ENCODE peak calls at places on chromosomes 16 and 17, in eight cellular contexts. M is epithelial cell of esophagus; L is tibial artery; D is Calu3; F is RWPE1; J is GM12864; H is GM12865; V is CD8-positive, alpha-beta T cell. O is an unnamed sample.
A peak's percentile ranks its signal among the peaks of the same experiment; 100 is the strongest.

GRCh38 chr16:1293921-1294656 is 15.3 kb upstream of the UBE2I start:
- DNase-seq in L (no peak), V (no peak), J (no peak), F (no peak), M (no peak), H (no peak), D (no peak), O (no peak)

GRCh38 chr17:7355053-7355452 is at the start of gene TMEM95:
- DNase-seq in V (no peak), M (peak; percentile 40), F (no peak), L (no peak), D (no peak), H (no peak), J (no peak), O (no peak)

GRCh38 chr16:56204836-56205235 is 13.5 kb downstream of the GNAO1 start:
- DNase-seq in J (no peak), L (no peak), M (no peak), F (no peak), V (no peak), D (no peak), H (no peak), O (no peak)

GRCh38 chr16:62477796-62478195 is 441.6 kb upstream of the CDH8 start:
- DNase-seq in J (no peak), V (no peak), D (no peak), L (no peak), M (no peak), H (no peak), F (no peak), O (no peak)

GRCh38 chr16:57804111-57804837 is 2.0 kb upstream of the KIFC3 start:
- DNase-seq in H (no peak), J (no peak), F (no peak), M (no peak), L (no peak), V (no peak), D (no peak), O (no peak)

GRCh38 chr17:79022507-79022991 is 1.4 kb upstream of the C1QTNF1 start:
- DNase-seq in L (peak; percentile 84), V (no peak), F (no peak), J (no peak), M (no peak), D (no peak), H (no peak), O (no peak)

GRCh38 chr16:9296273-9296593 is 204.8 kb downstream of the HAPSTR1 start:
- DNase-seq in F (no peak), L (no peak), M (no peak), H (no peak), J (no peak), D (no peak), V (no peak), O (no peak)

GRCh38 chr17:49687878-49688491 is 10.1 kb upstream of the SPOP start:
- DNase-seq in L (no peak), J (no peak), F (no peak), H (peak; percentile 34), M (no peak), V (peak; percentile 23), D (no peak), O (no peak)

GRCh38 chr17:75633484-75634375 is 496 bp downstream of the SMIM5 start:
- DNase-seq in F (peak; percentile 89), M (peak; percentile 92), L (peak; percentile 87), V (peak; percentile 57), H (peak; percentile 56), D (peak; percentile 95), J (peak; percentile 19), O (peak; percentile 87)

GRCh38 chr17:33127706-33128105 is 136.1 kb downstream of the SPACA3 start:
- DNase-seq in M (peak; percentile 98), D (no peak), F (peak; percentile 80), J (no peak), L (no peak), V (no peak), H (no peak), O (no peak)

GRCh38 chr17:66548158-66548557 is 245.7 kb downstream of the PRKCA start:
- DNase-seq in L (no peak), J (no peak), V (peak; percentile 51), F (no peak), D (no peak), M (no peak), H (no peak), O (no peak)

GRCh38 chr17:40480501-40481003 is 20.9 kb downstream of the TNS4 start:
- DNase-seq in F (peak; percentile 50), D (peak; percentile 91), V (peak; percentile 77), J (no peak), M (peak; percentile 67), L (no peak), H (peak; percentile 37), O (peak; percentile 61)

GRCh38 chr16:70341600-70341999 is 5.1 kb upstream of the DDX19A start:
- DNase-seq in M (no peak), V (no peak), L (no peak), H (no peak), F (no peak), D (no peak), J (no peak), O (no peak)

GRCh38 chr17:66331038-66331816 is 28.8 kb downstream of the PRKCA start:
- DNase-seq in L (no peak), J (no peak), V (peak; percentile 31), D (no peak), F (no peak), M (no peak), H (no peak), O (no peak)

GRCh38 chr17:79944251-79944812 is 91.3 kb downstream of the TBC1D16 start:
- DNase-seq in D (no peak), H (no peak), L (peak; percentile 13), V (no peak), F (no peak), J (no peak), M (no peak), O (no peak)

GRCh38 chr16:2952679-2953078 is 11.4 kb upstream of the KREMEN2 start:
- DNase-seq in L (no peak), H (no peak), F (no peak), J (no peak), D (no peak), M (peak; percentile 60), V (no peak), O (no peak)

GRCh38 chr17:34757106-34757505 is 177.7 kb downstream of the TMEM132E start:
- DNase-seq in F (no peak), V (no peak), L (no peak), D (no peak), M (no peak), J (no peak), H (no peak), O (no peak)
- TF ChIP-seq CTCF in F (no peak), V (no peak), L (no peak), D (no peak), M (no peak), J (no peak), H (no peak), O (no peak)

GRCh38 chr16:81517630-81518438 is 73.2 kb downstream of the CMIP start:
- DNase-seq in H (no peak), F (peak; percentile 44), L (no peak), M (peak; percentile 57), D (no peak), J (no peak), V (no peak), O (no peak)
- TF ChIP-seq CTCF in H (no peak), F (no peak), L (no peak), M (no peak), D (no peak), J (no peak), V (no peak), O (no peak)

DNA sequence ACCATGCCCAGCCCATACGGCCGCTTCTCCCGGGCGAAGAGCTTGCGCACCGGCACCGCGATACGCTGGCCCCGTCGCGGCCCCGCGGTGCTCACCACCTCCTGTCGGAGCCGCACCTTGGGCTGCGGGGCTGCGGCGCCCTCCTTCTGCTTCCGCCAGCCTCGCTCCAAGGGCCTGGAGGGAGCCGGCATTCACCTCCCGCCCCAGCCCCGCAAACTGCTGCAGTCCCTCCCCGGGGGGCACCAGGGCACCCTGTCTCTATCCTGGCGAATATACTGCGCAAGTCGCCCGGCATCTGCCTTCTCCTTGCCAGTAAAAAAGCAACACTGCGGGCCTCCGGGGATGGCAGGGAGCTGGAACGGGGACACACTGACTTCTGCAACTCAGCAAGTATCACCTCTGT is 8.3 kb downstream of the SNRNP25 start:
- DNase-seq in J (no peak), H (no peak), F (no peak), D (no peak), M (no peak), V (no peak), L (no peak), O (no peak)
- TF ChIP-seq CTCF in J (no peak), H (no peak), F (no peak), D (no peak), M (no peak), V (no peak), L (no peak), O (no peak)

GRCh38 chr16:17565605-17566004 is 94.8 kb upstream of the XYLT1 start:
- DNase-seq in F (no peak), D (no peak), V (no peak), L (no peak), H (no peak), J (no peak), M (no peak), O (no peak)
- TF ChIP-seq CTCF in F (no peak), D (no peak), V (no peak), L (no peak), H (no peak), J (peak; percentile 12), M (no peak), O (peak; percentile 10)

O was measured in GM13977.